ENCODE peak calls at places on chromosomes 6 and 20, in five cellular contexts. W is fibroblast of lung, X is kidney epithelial cell, V is left lung, I is left ventricle myocardium inferior. N is an unnamed sample.

GRCh38 chr20:13234961-13235360 is 13.9 kb downstream of the ISM1 start:
- DNase-seq in W (no peak), X (no peak), V (no peak), I (no peak), N (no peak)

GRCh38 chr20:43473058-43473704 is 15.5 kb downstream of the SRSF6 start:
- DNase-seq in W (no peak), X (no peak), V (no peak), I (no peak), N (no peak)

GRCh38 chr6:41939848-41940758 is 1.5 kb downstream of the CCND3 start:
- DNase-seq in W (peak; percentile 61), X (no peak), V (peak; percentile 85), I (peak; percentile 21), N (no peak)

GRCh38 chr6:12422848-12423247 is 132.7 kb downstream of the EDN1 start:
- DNase-seq in W (no peak), X (no peak), V (peak; percentile 11), I (no peak), N (no peak)

GRCh38 chr6:27177454-27178000 is 70.0 kb upstream of the PRSS16 start:
- DNase-seq in W (peak; percentile 83), X (peak; percentile 64), V (peak; percentile 89), I (peak; percentile 64), N (peak; percentile 64)

GRCh38 chr20:10667560-10668167 is 6.1 kb downstream of the JAG1 start:
- DNase-seq in W (no peak), X (no peak), V (no peak), I (no peak), N (no peak)

GRCh38 chr6:101281266-101281665 is 112.2 kb upstream of the GRIK2 start:
- DNase-seq in W (no peak), X (no peak), V (no peak), I (no peak), N (no peak)

GRCh38 chr6:73811706-73812105 is 115.7 kb downstream of the CD109 start:
- DNase-seq in W (no peak), X (no peak), V (no peak), I (no peak), N (no peak)

GRCh38 chr6:149942461-149942829 is 631 bp downstream of the ULBP2 start:
- DNase-seq in W (no peak), X (no peak), V (no peak), I (no peak), N (no peak)

GRCh38 chr6:14743465-14744211 is 502.2 kb upstream of the JARID2 start:
- DNase-seq in W (peak; percentile 99), X (peak; percentile 98), V (peak; percentile 83), I (peak; percentile 29), N (peak; percentile 53)

GRCh38 chr20:47392015-47392720 is 35.7 kb upstream of the ZMYND8 start:
- DNase-seq in W (peak; percentile 93), X (peak; percentile 48), V (no peak), I (peak; percentile 17), N (no peak)

GRCh38 chr6:8225113-8225512 is 122.8 kb upstream of the EEF1E1 start:
- DNase-seq in W (no peak), X (no peak), V (no peak), I (no peak), N (no peak)

GRCh38 chr6:167742719-167743303 is 83.9 kb upstream of the AFDN start:
- DNase-seq in W (no peak), X (no peak), V (no peak), I (no peak), N (no peak)

GRCh38 chr20:20017852-20018245 is 687 bp downstream of the NAA20 start:
- DNase-seq in W (peak; percentile 9), X (no peak), V (no peak), I (no peak), N (peak; percentile 49)

GRCh38 chr6:130708338-130708737 is 118.9 kb upstream of the SMLR1 start:
- DNase-seq in W (no peak), X (no peak), V (no peak), I (no peak), N (no peak)

GRCh38 chr6:24357336-24358218 is at the start of gene DCDC2:
- DNase-seq in W (peak; percentile 21), X (peak; percentile 80), V (peak; percentile 93), I (no peak), N (peak; percentile 62)

GRCh38 chr6:143678980-143679379 is 1.2 kb downstream of the PHACTR2 start:
- DNase-seq in W (no peak), X (no peak), V (no peak), I (no peak), N (no peak)

GRCh38 chr6:73394577-73395354 is at the start of gene DDX43:
- DNase-seq in W (peak; percentile 69), X (no peak), V (peak; percentile 83), I (peak; percentile 55), N (peak; percentile 52)

GRCh38 chr6:145360865-145361264 is 374.5 kb downstream of the EPM2A start:
- DNase-seq in W (no peak), X (no peak), V (no peak), I (no peak), N (no peak)

GRCh38 chr6:52573295-52573694 is 3.6 kb downstream of the TRAM2 start:
- DNase-seq in W (peak; percentile 67), X (no peak), V (no peak), I (no peak), N (no peak)

GRCh38 chr6:111862727-111863126 is 10.5 kb downstream of the FYN start:
- DNase-seq in W (no peak), X (no peak), V (no peak), I (no peak), N (no peak)

GRCh38 chr20:57400262-57400701 is 9.1 kb downstream of the RBM38 start:
- DNase-seq in W (no peak), X (no peak), V (peak; percentile 41), I (no peak), N (peak; percentile 44)

DNA sequence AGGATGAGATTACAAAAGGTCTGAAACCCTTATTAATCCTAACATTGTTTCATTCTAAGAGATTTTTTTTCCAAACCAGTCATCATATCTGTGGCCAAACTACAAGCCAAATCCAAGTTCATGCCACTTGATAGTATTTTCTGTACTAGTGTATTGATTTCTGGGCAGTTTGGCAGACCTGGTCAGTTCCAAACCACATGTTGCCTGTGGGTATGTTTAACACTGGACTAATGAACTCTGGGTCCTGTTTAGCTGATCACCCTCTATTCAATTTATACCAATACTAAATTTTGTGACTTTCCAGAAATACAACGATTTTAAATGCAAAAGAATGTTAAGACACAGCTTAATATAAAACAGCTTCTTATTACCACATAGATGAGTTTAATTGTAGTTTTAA is 24.0 kb downstream of the TBX18 start:
- DNase-seq in W (no peak), X (no peak), V (no peak), I (no peak), N (no peak)
- H3K36me3 ChIP-seq in W (no peaks in the 10 kb centered on the region), X (no peaks in the 10 kb centered on the region), V (no peaks in the 10 kb centered on the region), I (no peaks in the 10 kb centered on the region), N (no peaks in the 10 kb centered on the region)

GRCh38 chr6:28910901-28911680 is 12.7 kb downstream of the TRIM27 start:
- DNase-seq in W (no peak), X (no peak), V (no peak), I (no peak), N (no peak)

GRCh38 chr6:28920281-28920680 is 3.5 kb downstream of the TRIM27 start:
- DNase-seq in W (no peak), X (no peak), V (no peak), I (no peak), N (no peak)

GRCh38 chr6:28914941-28915340 is 8.8 kb downstream of the TRIM27 start:
- DNase-seq in W (peak; percentile 50), X (no peak), V (no peak), I (no peak), N (no peak)
- H3K36me3 ChIP-seq in W (peaks cover 14% of the 10 kb centered on the region), X (peaks cover 6% of the 10 kb centered on the region), V (no peaks in the 10 kb centered on the region), I (peaks cover 100% of the 10 kb centered on the region), N (peaks cover 49% of the 10 kb centered on the region)

DNA sequence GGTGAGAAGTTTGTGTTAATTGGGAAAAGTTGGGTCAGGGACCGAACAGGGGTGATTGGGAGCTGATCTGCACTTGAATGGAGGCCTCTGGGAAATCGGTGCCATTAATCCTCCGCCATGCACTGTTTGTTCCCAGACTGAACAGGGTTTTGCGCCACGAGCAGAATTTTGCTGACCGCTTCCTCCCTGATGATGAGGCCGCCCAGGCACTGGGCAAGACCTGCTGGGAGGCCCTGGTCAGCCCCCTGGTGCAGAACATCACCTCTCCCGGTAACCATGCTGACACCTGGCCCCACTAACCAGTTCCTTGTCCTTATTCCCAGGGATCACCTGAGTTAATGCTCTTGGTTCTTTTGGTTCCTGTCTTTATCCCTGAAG is 21.7 kb downstream of the CUL9 start:
- DNase-seq in W (no peak), X (no peak), V (no peak), I (no peak), N (no peak)
- H3K36me3 ChIP-seq in W (peaks cover 8% of the 10 kb centered on the region), X (peaks cover 1% of the 10 kb centered on the region), V (no peaks in the 10 kb centered on the region), I (peaks cover 54% of the 10 kb centered on the region), N (no peaks in the 10 kb centered on the region)

DNA sequence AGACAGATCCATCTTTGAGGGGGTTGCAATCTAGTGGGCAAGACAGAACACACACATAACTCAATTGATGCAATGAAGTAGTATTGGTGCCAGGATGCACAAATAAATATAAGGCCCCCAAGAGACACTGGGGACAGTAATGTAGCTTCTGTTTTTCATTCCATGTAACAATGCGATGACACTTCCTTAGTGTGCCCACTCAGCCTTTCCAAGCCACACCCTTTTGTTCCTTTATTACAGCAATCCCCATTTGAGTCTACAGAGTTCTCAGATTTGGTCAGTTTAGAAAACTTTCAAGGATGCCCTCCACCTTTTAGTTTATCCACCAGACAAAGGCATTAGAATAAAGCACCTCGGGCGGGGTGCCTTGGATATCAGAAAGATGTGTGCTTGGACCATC is 15.5 kb downstream of the TGM3 start:
- DNase-seq in W (no peak), X (no peak), V (no peak), I (no peak), N (no peak)
- H3K36me3 ChIP-seq in W (no peaks in the 10 kb centered on the region), X (no peaks in the 10 kb centered on the region), V (no peaks in the 10 kb centered on the region), I (no peaks in the 10 kb centered on the region), N (no peaks in the 10 kb centered on the region)

GRCh38 chr6:13641315-13641714 is 26.2 kb downstream of the NOL7 start:
- DNase-seq in W (no peak), X (no peak), V (no peak), I (no peak), N (no peak)

GRCh38 chr6:13638626-13639025 is 23.5 kb downstream of the NOL7 start:
- DNase-seq in W (no peak), X (no peak), V (peak; percentile 45), I (no peak), N (no peak)

GRCh38 chr6:13638014-13638413 is 22.9 kb downstream of the NOL7 start:
- DNase-seq in W (no peak), X (no peak), V (no peak), I (no peak), N (no peak)

GRCh38 chr6:13633343-13633742 is 18.2 kb downstream of the NOL7 start:
- DNase-seq in W (no peak), X (no peak), V (no peak), I (no peak), N (no peak)

DNA sequence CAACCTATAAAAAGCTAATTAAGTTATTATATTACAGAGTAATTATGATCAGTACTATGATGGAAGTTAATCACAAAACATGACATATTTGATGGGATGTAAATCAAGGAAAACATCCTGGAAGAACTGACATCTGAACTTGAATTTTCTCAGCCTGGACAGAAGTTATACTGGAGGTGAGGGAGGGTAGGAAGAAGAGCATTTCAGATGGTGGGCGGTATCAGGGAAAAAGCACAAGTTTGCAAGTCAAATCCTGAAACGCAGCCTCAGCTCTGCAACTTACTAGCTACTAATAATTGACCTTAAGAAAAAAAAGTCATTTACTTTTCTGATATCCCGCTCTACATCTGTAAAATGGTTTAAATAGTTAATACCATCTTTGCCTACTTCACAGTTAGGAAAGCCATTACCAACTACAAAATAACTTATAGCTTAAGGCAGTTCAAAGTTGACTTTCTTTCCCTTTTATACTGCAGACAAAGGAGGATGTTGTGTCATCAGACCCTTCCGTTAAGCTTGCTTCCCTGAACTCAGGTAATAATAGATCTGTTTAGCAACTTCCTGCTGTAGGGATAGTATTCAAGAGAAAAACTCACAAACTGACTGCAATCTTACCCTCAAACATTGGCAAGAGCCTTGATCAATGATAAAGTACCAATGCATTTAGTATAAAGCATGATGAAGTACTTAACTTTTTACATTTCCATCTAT is 21.0 kb downstream of the NOL7 start:
- DNase-seq in W (no peak), X (no peak), V (no peak), I (no peak), N (no peak)
- H3K36me3 ChIP-seq in W (no peaks in the 10 kb centered on the region), X (peaks cover 1% of the 10 kb centered on the region), V (no peaks in the 10 kb centered on the region), I (peaks cover 61% of the 10 kb centered on the region), N (peaks cover 19% of the 10 kb centered on the region)